ENCODE peak calls at places on chromosomes 2 and 18, in nine cellular contexts. One of them, this sample, is unnamed.

GRCh38 chr18:56937874-56938273 is 209.0 kb upstream of the BOD1L2 start:
- DNase-seq in RKO: no peak
- DNase-seq in left ventricle myocardium superior: no peak
- DNase-seq in WERI-Rb-1: no peak
- DNase-seq in GM03348: no peak
- DNase-seq in cardiac fibroblast: peak
- DNase-seq in stromal cell of bone marrow: no peak
- DNase-seq in EL: no peak
- DNase-seq in GM23338: no peak
- DNase-seq in this sample: no peak

GRCh38 chr2:166516712-166517303 is 22.8 kb upstream of the SCN7A start:
- DNase-seq in RKO: peak
- DNase-seq in left ventricle myocardium superior: peak
- DNase-seq in WERI-Rb-1: peak
- DNase-seq in GM03348: peak
- DNase-seq in cardiac fibroblast: peak
- DNase-seq in stromal cell of bone marrow: peak
- DNase-seq in EL: peak
- DNase-seq in GM23338: peak
- DNase-seq in this sample: no peak

GRCh38 chr2:25493207-25493606 is 151.5 kb upstream of the DNMT3A start:
- DNase-seq in RKO: no peak
- DNase-seq in left ventricle myocardium superior: no peak
- DNase-seq in WERI-Rb-1: no peak
- DNase-seq in GM03348: no peak
- DNase-seq in cardiac fibroblast: no peak
- DNase-seq in stromal cell of bone marrow: no peak
- DNase-seq in EL: no peak
- DNase-seq in GM23338: no peak
- DNase-seq in this sample: no peak

GRCh38 chr2:179170897-179171296 is 93.7 kb downstream of the SESTD1 start:
- DNase-seq in RKO: no peak
- DNase-seq in left ventricle myocardium superior: no peak
- DNase-seq in WERI-Rb-1: no peak
- DNase-seq in GM03348: no peak
- DNase-seq in cardiac fibroblast: no peak
- DNase-seq in stromal cell of bone marrow: no peak
- DNase-seq in EL: no peak
- DNase-seq in GM23338: no peak
- DNase-seq in this sample: no peak

GRCh38 chr2:161238264-161238558 is 70.0 kb upstream of the PSMD14 start:
- DNase-seq in RKO: no peak
- DNase-seq in left ventricle myocardium superior: no peak
- DNase-seq in WERI-Rb-1: peak
- DNase-seq in GM03348: no peak
- DNase-seq in cardiac fibroblast: no peak
- DNase-seq in stromal cell of bone marrow: no peak
- DNase-seq in EL: no peak
- DNase-seq in GM23338: no peak
- DNase-seq in this sample: no peak

GRCh38 chr2:14978836-14979235 is 346.3 kb downstream of the LRATD1 start:
- DNase-seq in RKO: no peak
- DNase-seq in left ventricle myocardium superior: no peak
- DNase-seq in WERI-Rb-1: no peak
- DNase-seq in GM03348: no peak
- DNase-seq in cardiac fibroblast: no peak
- DNase-seq in stromal cell of bone marrow: no peak
- DNase-seq in EL: no peak
- DNase-seq in GM23338: no peak
- DNase-seq in this sample: no peak

GRCh38 chr18:51537487-51537886 is 340.0 kb upstream of the MEX3C start:
- DNase-seq in RKO: peak
- DNase-seq in left ventricle myocardium superior: peak
- DNase-seq in WERI-Rb-1: peak
- DNase-seq in GM03348: no peak
- DNase-seq in cardiac fibroblast: peak
- DNase-seq in stromal cell of bone marrow: no peak
- DNase-seq in EL: no peak
- DNase-seq in GM23338: peak
- DNase-seq in this sample: no peak

GRCh38 chr18:25832008-25832604 is 258.3 kb downstream of the SS18 start:
- DNase-seq in RKO: peak
- DNase-seq in left ventricle myocardium superior: peak
- DNase-seq in WERI-Rb-1: peak
- DNase-seq in GM03348: peak
- DNase-seq in cardiac fibroblast: peak
- DNase-seq in stromal cell of bone marrow: peak
- DNase-seq in EL: peak
- DNase-seq in GM23338: peak
- DNase-seq in this sample: no peak

GRCh38 chr2:231615058-231615671 is 22.5 kb downstream of the TEX44 start:
- DNase-seq in RKO: no peak
- DNase-seq in left ventricle myocardium superior: peak
- DNase-seq in WERI-Rb-1: no peak
- DNase-seq in GM03348: no peak
- DNase-seq in cardiac fibroblast: no peak
- DNase-seq in stromal cell of bone marrow: no peak
- DNase-seq in EL: no peak
- DNase-seq in GM23338: peak
- DNase-seq in this sample: no peak

GRCh38 chr2:166334800-166335199 is 40.9 kb downstream of the SCN9A start:
- DNase-seq in RKO: no peak
- DNase-seq in left ventricle myocardium superior: no peak
- DNase-seq in WERI-Rb-1: no peak
- DNase-seq in GM03348: no peak
- DNase-seq in cardiac fibroblast: peak
- DNase-seq in stromal cell of bone marrow: no peak
- DNase-seq in EL: no peak
- DNase-seq in GM23338: no peak
- DNase-seq in this sample: no peak

GRCh38 chr2:154995332-154995731 is 296.8 kb downstream of the KCNJ3 start:
- DNase-seq in RKO: peak
- DNase-seq in left ventricle myocardium superior: no peak
- DNase-seq in WERI-Rb-1: no peak
- DNase-seq in GM03348: no peak
- DNase-seq in cardiac fibroblast: no peak
- DNase-seq in stromal cell of bone marrow: no peak
- DNase-seq in EL: no peak
- DNase-seq in GM23338: no peak
- DNase-seq in this sample: no peak

GRCh38 chr2:240422683-240423329 is 12.7 kb upstream of the GPC1 start:
- DNase-seq in RKO: no peak
- DNase-seq in left ventricle myocardium superior: no peak
- DNase-seq in WERI-Rb-1: no peak
- DNase-seq in GM03348: no peak
- DNase-seq in cardiac fibroblast: no peak
- DNase-seq in stromal cell of bone marrow: no peak
- DNase-seq in EL: no peak
- DNase-seq in GM23338: no peak
- DNase-seq in this sample: no peak

GRCh38 chr2:129396980-129397599 is 582.4 kb upstream of the RAB6C start:
- DNase-seq in RKO: peak
- DNase-seq in left ventricle myocardium superior: no peak
- DNase-seq in WERI-Rb-1: peak
- DNase-seq in GM03348: no peak
- DNase-seq in cardiac fibroblast: peak
- DNase-seq in stromal cell of bone marrow: peak
- DNase-seq in EL: no peak
- DNase-seq in GM23338: peak
- DNase-seq in this sample: no peak

GRCh38 chr18:58639751-58640427 is 11.0 kb upstream of the ALPK2 start:
- DNase-seq in RKO: no peak
- DNase-seq in left ventricle myocardium superior: no peak
- DNase-seq in WERI-Rb-1: no peak
- DNase-seq in GM03348: peak
- DNase-seq in cardiac fibroblast: peak
- DNase-seq in stromal cell of bone marrow: peak
- DNase-seq in EL: peak
- DNase-seq in GM23338: peak
- DNase-seq in this sample: no peak

GRCh38 chr18:38028941-38029340 is 463.3 kb upstream of the CELF4 start:
- DNase-seq in RKO: no peak
- DNase-seq in left ventricle myocardium superior: no peak
- DNase-seq in WERI-Rb-1: no peak
- DNase-seq in GM03348: no peak
- DNase-seq in cardiac fibroblast: no peak
- DNase-seq in stromal cell of bone marrow: no peak
- DNase-seq in EL: no peak
- DNase-seq in GM23338: no peak
- DNase-seq in this sample: no peak

GRCh38 chr18:38011446-38011845 is 445.8 kb upstream of the CELF4 start:
- DNase-seq in RKO: no peak
- DNase-seq in left ventricle myocardium superior: no peak
- DNase-seq in WERI-Rb-1: no peak
- DNase-seq in GM03348: no peak
- DNase-seq in cardiac fibroblast: no peak
- DNase-seq in stromal cell of bone marrow: no peak
- DNase-seq in EL: no peak
- DNase-seq in GM23338: no peak
- DNase-seq in this sample: no peak

GRCh38 chr2:65392609-65393008 is 39.8 kb downstream of the SPRED2 start:
- DNase-seq in RKO: no peak
- DNase-seq in left ventricle myocardium superior: no peak
- DNase-seq in WERI-Rb-1: no peak
- DNase-seq in GM03348: no peak
- DNase-seq in cardiac fibroblast: no peak
- DNase-seq in stromal cell of bone marrow: no peak
- DNase-seq in EL: no peak
- DNase-seq in GM23338: no peak
- DNase-seq in this sample: no peak

GRCh38 chr2:240203842-240204270 is 63.4 kb upstream of the OTOS start:
- DNase-seq in RKO: no peak
- DNase-seq in left ventricle myocardium superior: no peak
- DNase-seq in WERI-Rb-1: no peak
- DNase-seq in GM03348: no peak
- DNase-seq in cardiac fibroblast: no peak
- DNase-seq in stromal cell of bone marrow: no peak
- DNase-seq in EL: no peak
- DNase-seq in GM23338: no peak
- DNase-seq in this sample: no peak

GRCh38 chr2:148021059-148021985 is at the start of gene MBD5:
- DNase-seq in RKO: peak
- DNase-seq in left ventricle myocardium superior: peak
- DNase-seq in WERI-Rb-1: peak
- DNase-seq in GM03348: peak
- DNase-seq in cardiac fibroblast: peak
- DNase-seq in stromal cell of bone marrow: no peak
- DNase-seq in EL: peak
- DNase-seq in GM23338: peak
- DNase-seq in this sample: no peak

GRCh38 chr2:96913398-96914202 is 43.7 kb upstream of the SEMA4C start:
- DNase-seq in RKO: no peak
- DNase-seq in left ventricle myocardium superior: no peak
- DNase-seq in WERI-Rb-1: no peak
- DNase-seq in GM03348: no peak
- DNase-seq in cardiac fibroblast: no peak
- DNase-seq in stromal cell of bone marrow: no peak
- DNase-seq in EL: no peak
- DNase-seq in GM23338: no peak
- DNase-seq in this sample: no peak

GRCh38 chr18:9869713-9870430 is 15.9 kb upstream of the TXNDC2 start:
- DNase-seq in RKO: peak
- DNase-seq in left ventricle myocardium superior: no peak
- DNase-seq in WERI-Rb-1: no peak
- DNase-seq in GM03348: peak
- DNase-seq in cardiac fibroblast: peak
- DNase-seq in stromal cell of bone marrow: peak
- DNase-seq in EL: peak
- DNase-seq in GM23338: peak
- DNase-seq in this sample: peak

GRCh38 chr18:46705521-46705920 is 48.5 kb upstream of the LOXHD1 start:
- DNase-seq in RKO: no peak
- DNase-seq in left ventricle myocardium superior: no peak
- DNase-seq in WERI-Rb-1: peak
- DNase-seq in GM03348: no peak
- DNase-seq in cardiac fibroblast: no peak
- DNase-seq in stromal cell of bone marrow: no peak
- DNase-seq in EL: no peak
- DNase-seq in GM23338: peak
- DNase-seq in this sample: no peak

GRCh38 chr2:53740170-53740569 is 27.4 kb upstream of the CHAC2 start:
- DNase-seq in RKO: peak
- DNase-seq in left ventricle myocardium superior: no peak
- DNase-seq in WERI-Rb-1: no peak
- DNase-seq in GM03348: peak
- DNase-seq in cardiac fibroblast: peak
- DNase-seq in stromal cell of bone marrow: peak
- DNase-seq in EL: peak
- DNase-seq in GM23338: peak
- DNase-seq in this sample: no peak

GRCh38 chr2:2536416-2537056 is 205.5 kb upstream of the MYT1L start:
- DNase-seq in RKO: no peak
- DNase-seq in left ventricle myocardium superior: no peak
- DNase-seq in WERI-Rb-1: no peak
- DNase-seq in GM03348: no peak
- DNase-seq in cardiac fibroblast: no peak
- DNase-seq in stromal cell of bone marrow: no peak
- DNase-seq in EL: no peak
- DNase-seq in GM23338: no peak
- DNase-seq in this sample: no peak

GRCh38 chr18:53943463-53943862 is 281.0 kb downstream of the MBD2 start:
- DNase-seq in RKO: no peak
- DNase-seq in left ventricle myocardium superior: no peak
- DNase-seq in WERI-Rb-1: no peak
- DNase-seq in GM03348: no peak
- DNase-seq in cardiac fibroblast: no peak
- DNase-seq in stromal cell of bone marrow: no peak
- DNase-seq in EL: no peak
- DNase-seq in GM23338: no peak
- DNase-seq in this sample: no peak

GRCh38 chr18:78105611-78106010 is 856.0 kb downstream of the GALR1 start:
- DNase-seq in RKO: no peak
- DNase-seq in left ventricle myocardium superior: no peak
- DNase-seq in WERI-Rb-1: no peak
- DNase-seq in GM03348: no peak
- DNase-seq in cardiac fibroblast: no peak
- DNase-seq in stromal cell of bone marrow: no peak
- DNase-seq in EL: no peak
- DNase-seq in GM23338: no peak
- DNase-seq in this sample: no peak

GRCh38 chr2:71716697-71717624 is 263.6 kb downstream of the DYSF start:
- DNase-seq in RKO: no peak
- DNase-seq in left ventricle myocardium superior: peak
- DNase-seq in WERI-Rb-1: peak
- DNase-seq in GM03348: peak
- DNase-seq in cardiac fibroblast: peak
- DNase-seq in stromal cell of bone marrow: peak
- DNase-seq in EL: peak
- DNase-seq in GM23338: no peak
- DNase-seq in this sample: peak

GRCh38 chr2:7984693-7985353 is 697.0 kb upstream of the ID2 start:
- DNase-seq in RKO: no peak
- DNase-seq in left ventricle myocardium superior: no peak
- DNase-seq in WERI-Rb-1: no peak
- DNase-seq in GM03348: no peak
- DNase-seq in cardiac fibroblast: no peak
- DNase-seq in stromal cell of bone marrow: no peak
- DNase-seq in EL: no peak
- DNase-seq in GM23338: no peak
- DNase-seq in this sample: no peak

GRCh38 chr18:8426401-8426800 is 182.8 kb upstream of the RAB12 start:
- DNase-seq in RKO: no peak
- DNase-seq in left ventricle myocardium superior: no peak
- DNase-seq in WERI-Rb-1: peak
- DNase-seq in GM03348: no peak
- DNase-seq in cardiac fibroblast: no peak
- DNase-seq in stromal cell of bone marrow: no peak
- DNase-seq in EL: no peak
- DNase-seq in GM23338: peak
- DNase-seq in this sample: no peak

GRCh38 chr2:111897924-111898702 is at the start of gene MERTK:
- DNase-seq in RKO: peak
- DNase-seq in left ventricle myocardium superior: peak
- DNase-seq in WERI-Rb-1: peak
- DNase-seq in GM03348: peak
- DNase-seq in cardiac fibroblast: peak
- DNase-seq in stromal cell of bone marrow: no peak
- DNase-seq in EL: peak
- DNase-seq in GM23338: peak
- DNase-seq in this sample: no peak

This sample was measured in GM04503.